ENCODE peak calls at places on chromosomes 3 and 15, in nine cellular contexts. E, X, M, N, I, D, P, A and W are unnamed samples.

GRCh38 chr15:25643120-25643519 is 204.3 kb upstream of the UBE3A start:
- DNase-seq in X (no peak), A (no peak), P (no peak), D (no peak), E (no peak), I (no peak), M (no peak), N (no peak), W (no peak)

GRCh38 chr3:113953677-113954076 is 5.9 kb downstream of the ZDHHC23 start:
- DNase-seq in A (no peak), N (no peak), M (no peak), X (no peak), I (peak; percentile 15), E (peak; percentile 34), D (no peak), P (no peak), W (no peak)

GRCh38 chr3:141851411-141851810 is 25.0 kb upstream of the ATP1B3 start:
- DNase-seq in X (no peak), M (no peak), A (no peak), I (no peak), N (no peak), D (no peak), E (no peak), P (no peak), W (no peak)

GRCh38 chr3:59698091-59698490 is 648.3 kb upstream of the CFAP20DC start:
- DNase-seq in D (no peak), M (no peak), E (no peak), A (no peak), P (no peak), X (no peak), I (no peak), N (no peak), W (no peak)

GRCh38 chr3:113532698-113533533 is 561 bp downstream of the SIDT1 start:
- DNase-seq in A (peak; percentile 35), M (no peak), I (peak; percentile 42), N (peak; percentile 75), P (peak; percentile 15), X (no peak), E (no peak), D (no peak), W (no peak)

GRCh38 chr15:96171842-96172241 is 158.7 kb upstream of the NR2F2 start:
- DNase-seq in P (no peak), D (no peak), M (no peak), E (peak; percentile 18), X (no peak), A (no peak), I (no peak), N (no peak), W (no peak)

GRCh38 chr15:60568301-60568742 is 89.4 kb upstream of the ICE2 start:
- DNase-seq in A (no peak), N (peak; percentile 35), P (no peak), E (no peak), D (no peak), M (no peak), X (no peak), I (peak; percentile 9), W (no peak)

GRCh38 chr3:94543161-94543560 is 480.3 kb downstream of the NSUN3 start:
- DNase-seq in I (no peak), M (no peak), D (no peak), X (no peak), P (no peak), A (no peak), E (no peak), N (no peak), W (no peak)

GRCh38 chr15:98787936-98788757 is 139.8 kb downstream of the IGF1R start:
- DNase-seq in I (no peak), D (no peak), P (no peak), M (no peak), X (no peak), A (no peak), E (no peak), N (no peak), W (no peak)

GRCh38 chr15:36186376-36186775 is 393.1 kb upstream of the CDIN1 start:
- DNase-seq in N (no peak), M (no peak), I (no peak), X (no peak), P (no peak), A (no peak), D (no peak), E (no peak), W (no peak)

GRCh38 chr15:98865397-98866339 is 141.9 kb downstream of the PGPEP1L start:
- DNase-seq in I (peak; percentile 82), A (peak; percentile 61), D (peak; percentile 79), P (peak; percentile 79), M (no peak), E (no peak), X (peak; percentile 63), N (peak; percentile 79), W (no peak)

GRCh38 chr3:45064512-45065372 is 38.6 kb downstream of the CLEC3B start:
- DNase-seq in I (no peak), X (no peak), M (peak; percentile 55), A (peak; percentile 41), P (no peak), N (no peak), E (peak; percentile 77), D (peak; percentile 90), W (no peak)

GRCh38 chr3:45911496-45912226 is 25.3 kb downstream of the CCR9 start:
- DNase-seq in X (no peak), P (no peak), I (no peak), E (no peak), N (no peak), A (no peak), D (no peak), M (no peak), W (no peak)

GRCh38 chr3:171700157-171700556 is 110.1 kb downstream of the PLD1 start:
- DNase-seq in D (no peak), P (no peak), I (no peak), M (no peak), X (no peak), N (no peak), A (no peak), E (no peak), W (no peak)

GRCh38 chr15:34064443-34064842 is 25.4 kb upstream of the AVEN start:
- DNase-seq in I (no peak), A (no peak), E (peak; percentile 33), N (no peak), M (no peak), X (no peak), P (no peak), D (no peak), W (no peak)

GRCh38 chr15:34059476-34059875 is 20.5 kb upstream of the AVEN start:
- DNase-seq in X (no peak), N (no peak), P (no peak), I (no peak), E (no peak), D (no peak), M (no peak), A (no peak), W (no peak)

GRCh38 chr15:34055868-34056595 is 17.0 kb upstream of the AVEN start:
- DNase-seq in X (no peak), D (peak; percentile 53), I (no peak), E (no peak), P (no peak), M (peak; percentile 34), A (no peak), N (no peak), W (no peak)

GRCh38 chr15:34056921-34057320 is 17.9 kb upstream of the AVEN start:
- DNase-seq in M (no peak), X (no peak), P (no peak), E (no peak), D (no peak), I (no peak), N (no peak), A (no peak), W (no peak)

DNA sequence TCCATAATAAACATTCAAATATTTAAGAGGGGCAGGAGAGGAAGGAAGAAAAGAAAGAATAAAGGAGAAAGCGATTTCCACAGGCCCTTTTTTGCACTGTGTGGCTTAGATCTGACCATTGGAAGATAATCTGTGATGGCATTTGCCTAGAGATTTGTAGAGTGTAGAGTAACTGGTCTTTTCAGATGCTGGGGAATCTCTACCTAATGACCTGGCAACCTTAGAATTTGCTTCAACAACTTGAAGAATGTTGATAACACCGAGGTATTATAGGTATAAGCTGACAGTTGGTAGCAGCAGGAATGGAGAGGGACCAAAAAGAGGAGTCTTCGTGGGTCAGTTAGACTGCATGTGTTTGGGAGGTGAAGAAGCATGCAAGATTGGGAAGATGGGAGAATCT is 20.9 kb upstream of the AVEN start:
- DNase-seq in X (no peak), I (no peak), A (no peak), P (no peak), M (no peak), D (no peak), N (no peak), E (no peak), W (no peak)
- TF ChIP-seq CTCF in X (no peak), I (no peak), A (no peak), P (no peak), M (no peak), D (no peak), N (no peak), E (no peak), W (no peak)

GRCh38 chr15:83011271-83012037 is at the start of gene C15orf40:
- DNase-seq in I (peak; percentile 87), A (peak; percentile 81), D (peak; percentile 91), E (peak; percentile 92), M (peak; percentile 65), P (peak; percentile 92), X (peak; percentile 87), N (peak; percentile 93), W (peak; percentile 91)
- TF ChIP-seq CTCF in I (no peak), A (no peak), D (peak; percentile 56), E (peak; percentile 31), M (peak; percentile 71), P (peak; percentile 82), X (peak; percentile 55), N (no peak), W (peak; percentile 57)

GRCh38 chr3:117217837-117218236 is 508.3 kb downstream of the TUSC7 start:
- DNase-seq in X (no peak), N (no peak), I (no peak), P (no peak), D (no peak), A (no peak), E (no peak), M (no peak), W (no peak)
- TF ChIP-seq CTCF in X (no peak), N (no peak), I (no peak), P (no peak), D (no peak), A (no peak), E (no peak), M (no peak), W (no peak)

GRCh38 chr15:90580541-90580940 is 50.8 kb downstream of the CRTC3 start:
- DNase-seq in D (no peak), I (no peak), A (no peak), M (no peak), P (no peak), X (no peak), E (no peak), N (no peak), W (no peak)

GRCh38 chr15:90580086-90580485 is 50.4 kb downstream of the CRTC3 start:
- DNase-seq in A (no peak), X (no peak), I (no peak), D (no peak), P (no peak), M (no peak), E (no peak), N (no peak), W (no peak)

GRCh38 chr15:90582553-90582952 is 52.8 kb downstream of the CRTC3 start:
- DNase-seq in X (no peak), I (no peak), A (no peak), E (no peak), M (no peak), P (no peak), N (no peak), D (no peak), W (no peak)

GRCh38 chr15:90581771-90582471 is 52.2 kb downstream of the CRTC3 start:
- DNase-seq in X (no peak), N (no peak), E (no peak), M (no peak), P (no peak), D (no peak), I (no peak), A (no peak), W (no peak)

GRCh38 chr15:90580946-90581345 is 51.2 kb downstream of the CRTC3 start:
- DNase-seq in P (no peak), A (no peak), D (no peak), I (no peak), E (no peak), X (no peak), M (no peak), N (no peak), W (no peak)
- TF ChIP-seq CTCF in P (no peak), A (no peak), D (no peak), I (no peak), E (no peak), X (no peak), M (no peak), N (no peak), W (no peak)